ENCODE peak calls at places on chromosomes 5 and 9, in four cellular contexts. G is stimulated activated CD8-positive, alpha-beta memory T cell treated with anti-CD3 and anti-CD28 coated beads, Interleukin-7, amount 100 ng/mL, for 48 hours; P is ELR; A is activated CD4-positive, alpha-beta T cell treated with anti-CD3 and anti-CD28 coated beads, Interleukin-2, amount 50 U/mL, for 24 hours. L is an unnamed sample.

GRCh38 chr9:899440-900184 is 58.1 kb downstream of the DMRT1 start:
- DNase-seq in G (no peak), A (no peak), P (no peak), L (no peak)

GRCh38 chr5:139847091-139847490 is 51.5 kb downstream of the PSD2 start:
- DNase-seq in A (no peak), P (no peak), G (no peak), L (no peak)

GRCh38 chr9:110900451-110900850 is 137.8 kb downstream of the LPAR1 start:
- DNase-seq in G (no peak), P (no peak), A (no peak), L (no peak)

GRCh38 chr5:74816875-74817274 is 49.3 kb downstream of the FAM169A start:
- DNase-seq in P (no peak), A (no peak), G (no peak), L (no peak)

GRCh38 chr9:2022560-2022959 is 7.4 kb downstream of the SMARCA2 start:
- DNase-seq in A (no peak), P (no peak), G (no peak), L (no peak)

GRCh38 chr5:134437340-134438267 is 25.9 kb upstream of the CDKN2AIPNL start:
- DNase-seq in P (peak), A (no peak), G (no peak), L (no peak)

GRCh38 chr5:171418982-171419662 is at the start of gene FGF18:
- DNase-seq in P (peak), G (no peak), A (no peak), L (peak)

GRCh38 chr9:108865037-108865436 is 3.0 kb downstream of the ACTL7A start:
- DNase-seq in G (no peak), P (peak), A (no peak), L (no peak)

GRCh38 chr9:71519098-71519497 is 249.2 kb downstream of the CEMIP2 start:
- DNase-seq in P (no peak), G (no peak), A (no peak), L (no peak)

GRCh38 chr5:32506809-32507208 is 62.3 kb upstream of the ZFR start:
- DNase-seq in G (no peak), P (peak), A (no peak), L (no peak)

GRCh38 chr5:166962470-166962869 is 1329.0 kb upstream of the WWC1 start:
- DNase-seq in A (no peak), G (no peak), P (no peak), L (no peak)

GRCh38 chr5:132463808-132464154 is 26.8 kb downstream of the IRF1 start:
- DNase-seq in G (no peak), P (no peak), A (no peak), L (no peak)

GRCh38 chr5:124665035-124665434 is 81.4 kb downstream of the ZNF608 start:
- DNase-seq in G (no peak), A (no peak), P (no peak), L (no peak)

GRCh38 chr9:109555215-109555614 is 57.1 kb upstream of the PTPN3 start:
- DNase-seq in G (no peak), A (no peak), P (no peak), L (no peak)

GRCh38 chr5:83118471-83118870 is 41.1 kb downstream of the XRCC4 start:
- DNase-seq in P (no peak), A (no peak), G (no peak), L (no peak)

GRCh38 chr9:79788662-79789061 is 216.9 kb downstream of the TLE4 start:
- DNase-seq in P (no peak), A (no peak), G (no peak), L (no peak)

GRCh38 chr5:127754259-127754658 is 51.1 kb downstream of the CCDC192 start:
- DNase-seq in A (no peak), P (no peak), G (no peak), L (no peak)

GRCh38 chr5:81626524-81626923 is 124.4 kb downstream of the SSBP2 start:
- DNase-seq in P (peak), A (no peak), G (no peak), L (no peak)

GRCh38 chr5:31492824-31493223 is 39.1 kb downstream of the DROSHA start:
- DNase-seq in P (peak), A (no peak), G (no peak), L (no peak)

GRCh38 chr9:4116708-4117460 is 183.0 kb downstream of the GLIS3 start:
- DNase-seq in G (no peak), P (no peak), A (no peak), L (no peak)

GRCh38 chr5:166602271-166602670 is 1689.2 kb upstream of the WWC1 start:
- DNase-seq in P (no peak), G (no peak), A (no peak), L (no peak)

GRCh38 chr9:86778761-86779160 is 168.5 kb downstream of the GAS1 start:
- DNase-seq in P (no peak), A (no peak), G (no peak), L (no peak)

L was measured in activated naive CD4-positive, alpha-beta T cell treated with anti-CD3 and anti-CD28 coated beads, Interleukin-2, amount 50 U/mL, for 72 hours.